ENCODE peak calls at places on chromosomes 13 and 19, in nine cellular contexts. P is left lung, O is mucosa of descending colon, Q is tibial nerve, E is GM23338, S is BE2C, I is fibroblast of pulmonary artery, Z is progenitor cell of endocrine pancreas, N is BJ. V is an unnamed sample.

GRCh38 chr13:108342369-108343289 is 73.1 kb downstream of the TNFSF13B start:
- DNase-seq in I (peak), Z (no peak), Q (no peak), S (no peak), P (no peak), E (peak), N (no peak), O (no peak), V (no peak)

GRCh38 chr13:79393564-79394249 is 12.3 kb downstream of the RBM26 start:
- DNase-seq in O (peak), P (peak), Z (no peak), E (no peak), N (no peak), S (peak), I (no peak), Q (peak), V (peak)

GRCh38 chr19:1102407-1103106 is 1.2 kb upstream of the GPX4 start:
- DNase-seq in S (no peak), P (peak), Z (no peak), O (no peak), I (peak), E (no peak), Q (peak), N (peak), V (no peak)

GRCh38 chr13:31982540-31982939 is 49.0 kb upstream of the FRY start:
- DNase-seq in Z (no peak), S (peak), E (no peak), O (peak), P (peak), I (peak), Q (peak), N (peak), V (no peak)

GRCh38 chr19:2329162-2329505 is 650 bp downstream of the SPPL2B start:
- DNase-seq in E (no peak), N (no peak), S (no peak), I (no peak), O (no peak), Q (no peak), Z (no peak), P (no peak), V (no peak)

GRCh38 chr19:1874554-1875185 is 10.6 kb downstream of the ABHD17A start:
- DNase-seq in O (no peak), E (no peak), I (no peak), Z (no peak), Q (no peak), S (no peak), N (no peak), P (no peak), V (no peak)

GRCh38 chr13:34414616-34415015 is 527.5 kb upstream of the NBEA start:
- DNase-seq in O (no peak), E (no peak), P (no peak), S (no peak), I (no peak), Z (no peak), Q (no peak), N (no peak), V (no peak)

GRCh38 chr19:8206147-8207087 is 2.8 kb upstream of the CERS4 start:
- DNase-seq in O (no peak), P (no peak), E (peak), I (no peak), Z (no peak), Q (no peak), N (no peak), S (no peak), V (no peak)

GRCh38 chr19:50498219-50499056 is 12.6 kb downstream of the JOSD2 start:
- DNase-seq in E (no peak), S (no peak), P (no peak), O (no peak), Z (no peak), N (no peak), Q (no peak), I (no peak), V (no peak)

GRCh38 chr13:85582890-85583289 is 216.3 kb downstream of the SLITRK6 start:
- DNase-seq in Z (no peak), I (no peak), Q (no peak), S (no peak), O (no peak), P (no peak), N (no peak), E (no peak), V (no peak)

GRCh38 chr13:45838171-45838745 is 13.3 kb downstream of the SIAH3 start:
- DNase-seq in E (peak), I (no peak), Q (no peak), Z (no peak), O (no peak), P (no peak), N (no peak), S (no peak), V (no peak)

GRCh38 chr13:65724261-65724660 is 1505.9 kb downstream of the PCDH9 start:
- DNase-seq in S (no peak), P (no peak), I (peak), O (no peak), Z (no peak), E (no peak), Q (no peak), N (peak), V (no peak)

GRCh38 chr19:18173572-18174294 is at the start of gene IFI30:
- DNase-seq in O (peak), Z (no peak), N (no peak), Q (peak), P (peak), E (peak), S (peak), I (peak), V (peak)

GRCh38 chr13:95553614-95554385 is 1.3 kb downstream of the CLDN10 start:
- DNase-seq in E (peak), Q (no peak), Z (no peak), P (peak), I (no peak), N (no peak), O (no peak), S (no peak), V (no peak)

GRCh38 chr13:106173346-106173745 is 362.1 kb downstream of the EFNB2 start:
- DNase-seq in S (no peak), I (no peak), O (no peak), N (no peak), Q (no peak), E (no peak), Z (no peak), P (no peak), V (no peak)

GRCh38 chr13:111074826-111075225 is 40.3 kb upstream of the ARHGEF7 start:
- DNase-seq in O (no peak), Q (no peak), S (no peak), I (peak), Z (no peak), P (no peak), E (no peak), N (no peak), V (no peak)

GRCh38 chr19:7539827-7540425 is 4.4 kb downstream of the PNPLA6 start:
- DNase-seq in P (no peak), S (peak), O (no peak), Z (no peak), E (no peak), Q (no peak), I (no peak), N (no peak), V (no peak)

GRCh38 chr13:112685856-112686255 is 4.0 kb upstream of the ATP11A start:
- DNase-seq in I (no peak), Z (peak), Q (no peak), S (no peak), N (no peak), E (no peak), O (no peak), P (no peak), V (no peak)

GRCh38 chr13:64277097-64277496 is 2861.4 kb upstream of the PCDH20 start:
- DNase-seq in N (no peak), E (no peak), P (no peak), Z (no peak), Q (no peak), I (no peak), O (no peak), S (no peak), V (no peak)

GRCh38 chr19:32403291-32403995 is 2.1 kb upstream of the DPY19L3 start:
- DNase-seq in I (no peak), O (no peak), N (no peak), P (no peak), S (no peak), Z (no peak), E (no peak), Q (no peak), V (no peak)

GRCh38 chr13:59771272-59771671 is 392.5 kb downstream of the DIAPH3 start:
- DNase-seq in I (peak), Q (no peak), O (no peak), P (no peak), E (peak), S (no peak), Z (no peak), N (no peak), V (no peak)

GRCh38 chr13:47932953-47933687 is 68.0 kb downstream of the SUCLA2 start:
- DNase-seq in O (no peak), Z (no peak), P (no peak), Q (no peak), N (no peak), E (peak), S (no peak), I (no peak), V (no peak)

GRCh38 chr13:112879283-112879833 is 89.7 kb upstream of the MCF2L start:
- DNase-seq in P (peak), E (no peak), S (no peak), Q (no peak), Z (no peak), O (no peak), N (no peak), I (peak), V (no peak)

GRCh38 chr19:46186101-46186716 is 38.2 kb downstream of the IGFL2 start:
- DNase-seq in N (no peak), O (no peak), Q (no peak), S (no peak), I (no peak), Z (no peak), P (no peak), E (peak), V (no peak)

GRCh38 chr13:44306401-44307192 is 67.0 kb upstream of the SERP2 start:
- DNase-seq in P (no peak), E (peak), S (no peak), Z (no peak), I (peak), Q (peak), N (peak), O (peak), V (no peak)

GRCh38 chr19:21483589-21484170 is 21.7 kb upstream of the ZNF429 start:
- DNase-seq in N (no peak), S (peak), I (peak), E (peak), Q (peak), O (peak), P (peak), Z (no peak), V (no peak)

GRCh38 chr19:1177322-1178114 is 3.5 kb upstream of the SBNO2 start:
- DNase-seq in P (peak), E (no peak), S (no peak), N (peak), O (no peak), I (peak), Z (no peak), Q (no peak), V (no peak)

GRCh38 chr19:39319098-39319891 is 1.4 kb downstream of the LRFN1 start:
- DNase-seq in O (no peak), Q (no peak), E (no peak), Z (no peak), P (no peak), I (no peak), S (no peak), N (no peak), V (no peak)

GRCh38 chr13:72062566-72062965 is 195.6 kb upstream of the DACH1 start:
- DNase-seq in Q (no peak), I (peak), P (no peak), E (peak), S (no peak), Z (no peak), O (peak), N (no peak), V (no peak)

GRCh38 chr19:19822148-19822429 is 539 bp upstream of the ZNF506 start:
- DNase-seq in S (peak), Q (no peak), Z (no peak), P (no peak), N (no peak), O (peak), E (no peak), I (no peak), V (no peak)

GRCh38 chr19:15154002-15154612 is 46.7 kb downstream of the NOTCH3 start:
- DNase-seq in E (peak), P (no peak), N (no peak), O (peak), Z (no peak), S (peak), Q (peak), I (peak), V (no peak)

GRCh38 chr13:77981191-77981925 is 62.7 kb upstream of the EDNRB start:
- DNase-seq in O (no peak), P (no peak), I (peak), S (no peak), Q (no peak), E (no peak), N (no peak), Z (no peak), V (no peak)

GRCh38 chr19:3668331-3669133 is 31.7 kb downstream of the PIP5K1C start:
- DNase-seq in I (peak), E (no peak), Q (no peak), P (no peak), N (no peak), Z (no peak), S (no peak), O (no peak), V (no peak)

GRCh38 chr13:47858042-47858677 is 142.9 kb downstream of the SUCLA2 start:
- DNase-seq in E (no peak), S (no peak), O (no peak), P (no peak), Q (no peak), Z (no peak), N (no peak), I (no peak), V (no peak)

GRCh38 chr13:52921194-52921593 is 72.8 kb upstream of the PCDH8 start:
- DNase-seq in Z (no peak), E (no peak), P (no peak), N (no peak), S (no peak), Q (peak), I (no peak), O (peak), V (no peak)

GRCh38 chr13:107807306-107808073 is 407.8 kb downstream of the LIG4 start:
- DNase-seq in Q (no peak), Z (no peak), P (no peak), E (no peak), I (peak), S (no peak), N (no peak), O (no peak), V (no peak)

DNA sequence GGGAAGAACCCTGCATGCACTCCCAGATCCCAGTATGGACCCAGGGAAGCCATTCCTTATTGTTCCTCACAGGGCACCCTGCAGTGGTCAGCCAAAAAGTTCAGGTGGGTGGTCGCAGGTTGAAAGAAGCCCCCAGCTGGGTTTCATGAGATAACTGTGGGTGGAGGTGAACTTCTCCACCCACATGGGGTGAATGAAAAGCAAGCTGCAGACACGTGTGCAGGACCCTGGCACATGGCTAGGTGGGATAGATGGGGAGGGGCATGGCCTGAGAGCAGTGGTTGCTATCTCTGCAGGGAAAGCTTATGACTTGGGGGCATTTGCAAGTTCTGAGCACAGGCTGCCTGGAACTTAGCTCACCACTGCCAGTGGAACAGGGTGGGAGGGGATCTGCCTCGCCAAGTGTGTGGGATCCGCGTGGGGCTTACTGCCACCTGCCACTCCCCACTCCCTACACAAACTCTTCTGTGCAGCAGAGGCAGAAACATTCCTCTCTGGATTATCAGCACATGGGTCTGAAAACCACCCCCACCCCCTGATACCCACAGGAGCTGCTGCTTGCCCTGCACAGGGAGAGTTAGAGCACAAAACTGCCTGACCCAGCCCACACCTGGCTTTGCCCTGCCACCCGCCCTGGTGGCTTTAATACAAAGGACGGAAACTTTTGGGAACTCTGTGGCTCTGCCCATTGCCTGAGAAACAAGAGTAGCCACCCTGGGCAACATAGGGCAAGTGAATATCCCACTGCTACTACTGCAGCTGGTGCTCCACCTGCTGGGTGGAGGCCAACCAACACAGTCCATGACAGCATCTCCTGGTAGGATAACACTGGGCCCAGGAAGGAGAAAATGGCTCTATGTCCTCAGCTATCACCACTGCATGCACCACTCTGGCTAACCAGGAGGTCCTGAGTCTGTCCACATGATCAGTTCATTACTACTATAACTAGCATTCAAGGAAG is 24.4 kb downstream of the PLA2G4C start:
- DNase-seq in O (no peak), I (no peak), Z (no peak), P (no peak), N (no peak), Q (no peak), E (peak), S (peak), V (no peak)
- TF ChIP-seq CTCF in O (no peak), I (no peak), Z (peak), P (no peak), N (no peak), Q (no peak), E (peak), S (peak), V (no peak)

GRCh38 chr13:93230466-93230865 is 3.9 kb downstream of the GPC6 start:
- DNase-seq in Q (no peak), S (no peak), I (peak), O (no peak), N (no peak), E (no peak), Z (no peak), P (no peak), V (no peak)

GRCh38 chr13:93226623-93227279 is at the start of gene GPC6:
- DNase-seq in P (no peak), O (peak), Z (peak), Q (peak), S (peak), E (peak), N (no peak), I (peak), V (no peak)

GRCh38 chr13:93227280-93227905 is 786 bp downstream of the GPC6 start:
- DNase-seq in N (no peak), S (peak), Z (peak), O (peak), E (peak), P (no peak), Q (no peak), I (peak), V (no peak)

GRCh38 chr13:93226065-93226622 is 463 bp upstream of the GPC6 start:
- DNase-seq in Q (no peak), E (no peak), O (no peak), Z (no peak), S (no peak), P (no peak), N (no peak), I (no peak), V (no peak)

DNA sequence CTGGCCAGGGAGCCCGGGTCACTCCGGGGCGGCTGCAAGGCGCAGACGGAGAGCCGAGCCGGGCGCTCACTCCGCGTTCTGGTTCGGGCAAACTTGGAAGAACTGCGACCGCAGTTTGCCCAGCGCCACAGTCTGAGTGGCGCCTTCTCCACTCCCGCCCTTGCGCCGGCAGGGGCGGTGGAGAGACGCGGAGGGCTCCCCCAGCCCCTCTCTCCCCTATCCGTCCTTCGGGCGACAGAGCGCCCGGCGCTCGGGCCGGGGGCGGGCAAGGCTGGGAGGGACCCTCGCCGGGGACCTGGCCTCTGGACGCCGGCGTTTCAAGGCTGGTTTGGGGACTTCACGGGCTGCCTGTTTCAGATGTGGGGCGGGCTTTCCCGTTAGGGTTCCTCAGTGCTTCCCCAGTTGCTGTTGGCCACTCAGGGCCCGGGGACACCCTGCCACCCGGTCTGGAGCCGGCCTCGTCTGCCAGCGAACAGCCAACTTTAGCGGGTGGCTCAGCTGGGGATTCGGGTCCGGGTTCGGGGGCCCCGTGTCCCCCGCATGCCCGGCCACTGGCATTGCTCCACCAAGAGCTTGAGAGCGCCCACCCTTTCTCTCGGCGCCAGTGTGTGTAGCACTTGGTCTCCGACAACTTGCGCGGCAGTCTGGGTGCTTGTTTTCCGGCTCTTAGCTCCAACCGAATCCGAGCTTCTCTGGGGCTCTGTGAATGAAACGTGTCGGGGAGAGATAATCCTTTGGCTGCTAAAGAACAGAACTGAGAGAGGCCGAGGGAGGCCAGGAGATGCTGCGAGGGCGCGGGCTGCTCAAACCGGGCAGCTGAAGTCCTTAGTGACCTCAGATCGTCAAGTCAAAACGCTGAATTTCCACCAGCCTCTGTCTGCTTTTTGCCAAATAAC is 1.5 kb downstream of the GPC6 start:
- DNase-seq in P (peak), N (no peak), I (peak), E (peak), O (peak), S (peak), Z (peak), Q (peak), V (no peak)
- TF ChIP-seq CTCF in P (peak), N (peak), I (peak), E (peak), O (no peak), S (peak), Z (peak), Q (peak), V (no peak)

GRCh38 chr13:102726430-102726829 is 31.6 kb upstream of the METTL21C start:
- DNase-seq in S (no peak), Z (no peak), N (no peak), P (no peak), Q (no peak), I (no peak), O (peak), E (no peak), V (no peak)
- TF ChIP-seq CTCF in S (peak), Z (no peak), N (no peak), P (no peak), Q (no peak), I (no peak), O (no peak), E (no peak), V (no peak)

DNA sequence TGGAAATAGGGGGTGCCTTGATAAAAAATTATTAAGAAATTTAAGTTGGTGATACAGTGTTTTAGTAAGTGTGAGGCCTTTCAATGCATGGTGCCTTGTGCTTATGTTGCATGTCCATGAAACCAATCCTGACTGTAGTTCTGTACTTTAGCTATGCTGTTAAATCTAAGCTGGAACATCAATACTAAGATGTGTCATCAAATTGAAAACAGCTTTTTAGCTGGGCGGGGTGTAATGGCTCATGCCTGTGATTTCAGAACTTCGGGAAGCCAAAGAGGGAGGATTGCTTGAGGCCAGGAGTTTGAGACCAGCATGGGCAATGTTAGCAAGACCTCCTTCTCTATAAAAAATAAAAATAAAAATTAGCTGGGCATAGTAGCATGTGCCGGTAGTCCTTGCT is 930.3 kb upstream of the PCDH9 start:
- DNase-seq in O (no peak), E (no peak), N (no peak), P (no peak), Z (no peak), I (no peak), S (no peak), Q (no peak), V (no peak)
- TF ChIP-seq CTCF in O (no peak), E (no peak), N (no peak), P (no peak), Z (no peak), I (no peak), S (no peak), Q (no peak), V (no peak)